ENCODE peak calls at places on chromosomes 2 and 18, in four cellular contexts. A is mesothelial cell of epicardium, T is BJ, R is foreskin fibroblast. N is an unnamed sample.

GRCh38 chr2:128958241-128958640 is 639.6 kb upstream of the HS6ST1 start:
- DNase-seq in A (no peak), R (no peak), T (no peak), N (no peak)

GRCh38 chr2:233822781-233823730 is 31.3 kb downstream of the HJURP start:
- DNase-seq in R (no peak), T (no peak), A (no peak), N (no peak)

GRCh38 chr18:2302628-2303516 is 268.4 kb downstream of the METTL4 start:
- DNase-seq in R (peak), T (no peak), A (no peak), N (peak)

GRCh38 chr18:13653746-13654455 is 72.5 kb downstream of the FAM210A start:
- DNase-seq in A (no peak), R (no peak), T (no peak), N (no peak)

GRCh38 chr2:69796199-69796598 is 33.3 kb upstream of the GMCL1 start:
- DNase-seq in R (no peak), A (no peak), T (no peak), N (no peak)

GRCh38 chr2:233368756-233369155 is 14.5 kb downstream of the DGKD start:
- DNase-seq in A (no peak), T (no peak), R (no peak), N (no peak)

GRCh38 chr2:188524519-188525113 is 232.9 kb downstream of the GULP1 start:
- DNase-seq in A (peak), T (no peak), R (peak), N (peak)

GRCh38 chr2:98126061-98126460 is 39.1 kb downstream of the VWA3B start:
- DNase-seq in R (no peak), T (no peak), A (no peak), N (no peak)

GRCh38 chr18:79937103-79937860 is 14.2 kb downstream of the SLC66A2 start:
- DNase-seq in R (no peak), A (no peak), T (no peak), N (no peak)

GRCh38 chr2:150526827-150527226 is 39.4 kb upstream of the RND3 start:
- DNase-seq in A (no peak), T (peak), R (peak), N (peak)

GRCh38 chr18:31061945-31062344 is 19.4 kb upstream of the DSC3 start:
- DNase-seq in A (no peak), T (no peak), R (no peak), N (no peak)

GRCh38 chr2:74267068-74267467 is 68.7 kb downstream of the MTHFD2 start:
- DNase-seq in A (no peak), R (no peak), T (no peak), N (no peak)

GRCh38 chr18:21270453-21270852 is 28.4 kb downstream of the GREB1L start:
- DNase-seq in A (no peak), T (no peak), R (peak), N (peak)

GRCh38 chr2:101516833-101517690 is 42.1 kb upstream of the RFX8 start:
- DNase-seq in A (no peak), T (peak), R (peak), N (peak)

GRCh38 chr2:150007815-150008430 is 420.3 kb upstream of the MMADHC start:
- DNase-seq in A (no peak), T (no peak), R (peak), N (peak)

GRCh38 chr18:34352385-34353163 is 127.9 kb upstream of the NOL4 start:
- DNase-seq in A (no peak), R (peak), T (no peak), N (no peak)

GRCh38 chr2:146918280-146918679 is 926.5 kb upstream of the ACVR2A start:
- DNase-seq in T (no peak), A (no peak), R (no peak), N (no peak)

GRCh38 chr2:84386326-84386995 is 72.6 kb downstream of the SUCLG1 start:
- DNase-seq in A (no peak), R (no peak), T (no peak), N (no peak)

GRCh38 chr2:118119158-118119715 is 31.0 kb downstream of the INSIG2 start:
- DNase-seq in A (no peak), T (no peak), R (no peak), N (no peak)

GRCh38 chr2:8028036-8028435 is 653.8 kb upstream of the ID2 start:
- DNase-seq in A (no peak), T (no peak), R (no peak), N (no peak)

GRCh38 chr2:181790716-181791649 is 100.5 kb upstream of the ITPRID2 start:
- DNase-seq in R (peak), T (peak), A (no peak), N (peak)

GRCh38 chr2:176561706-176562105 is 292.5 kb downstream of the MTX2 start:
- DNase-seq in T (no peak), R (no peak), A (no peak), N (no peak)

GRCh38 chr18:52570975-52571374 is 231.0 kb downstream of the DCC start:
- DNase-seq in A (no peak), T (no peak), R (peak), N (no peak)

GRCh38 chr2:88350641-88351601 is 101.6 kb downstream of the FOXI3 start:
- DNase-seq in R (peak), A (peak), T (no peak), N (peak)

GRCh38 chr2:54572636-54573531 is 116.8 kb downstream of the SPTBN1 start:
- DNase-seq in A (no peak), T (no peak), R (peak), N (no peak)

GRCh38 chr18:65943268-65943667 is 192.5 kb downstream of the CDH7 start:
- DNase-seq in R (no peak), A (no peak), T (no peak), N (no peak)

GRCh38 chr2:120599656-120600055 is 136.0 kb upstream of the GLI2 start:
- DNase-seq in R (no peak), A (no peak), T (no peak), N (no peak)

GRCh38 chr2:174617120-174617519 is 19.5 kb upstream of the WIPF1 start:
- DNase-seq in A (no peak), R (peak), T (no peak), N (no peak)

GRCh38 chr2:160363961-160364733 is 129.5 kb downstream of the RBMS1 start:
- DNase-seq in A (no peak), R (peak), T (no peak), N (no peak)

GRCh38 chr18:38706373-38706772 is 1140.8 kb upstream of the CELF4 start:
- DNase-seq in R (no peak), T (no peak), A (no peak), N (no peak)

GRCh38 chr2:239646184-239646583 is 245.4 kb upstream of the HDAC4 start:
- DNase-seq in R (no peak), A (no peak), T (no peak), N (no peak)

GRCh38 chr2:16869711-16870110 is 204.1 kb upstream of the CYRIA start:
- DNase-seq in R (no peak), A (no peak), T (no peak), N (no peak)

GRCh38 chr18:12659904-12660605 is 2.1 kb upstream of the SPIRE1 start:
- DNase-seq in R (peak), T (no peak), A (peak), N (peak)

GRCh38 chr18:31791817-31792579 is 31.3 kb upstream of the SLC25A52 start:
- DNase-seq in A (no peak), R (no peak), T (no peak), N (no peak)

GRCh38 chr2:71252862-71253261 is 26.0 kb upstream of the PAIP2B start:
- DNase-seq in T (no peak), A (no peak), R (no peak), N (no peak)

GRCh38 chr2:21650566-21650965 is 526.8 kb downstream of the TDRD15 start:
- DNase-seq in A (no peak), R (no peak), T (peak), N (no peak)

GRCh38 chr2:21642647-21643046 is 518.9 kb downstream of the TDRD15 start:
- DNase-seq in T (no peak), R (no peak), A (no peak), N (no peak)

GRCh38 chr2:21643180-21643579 is 519.4 kb downstream of the TDRD15 start:
- DNase-seq in T (no peak), A (no peak), R (no peak), N (no peak)

GRCh38 chr2:21646449-21646848 is 522.7 kb downstream of the TDRD15 start:
- DNase-seq in A (no peak), R (no peak), T (no peak), N (no peak)
- TF ChIP-seq CTCF in A (no peak), R (no peak), T (no peak), N (no peak)

DNA sequence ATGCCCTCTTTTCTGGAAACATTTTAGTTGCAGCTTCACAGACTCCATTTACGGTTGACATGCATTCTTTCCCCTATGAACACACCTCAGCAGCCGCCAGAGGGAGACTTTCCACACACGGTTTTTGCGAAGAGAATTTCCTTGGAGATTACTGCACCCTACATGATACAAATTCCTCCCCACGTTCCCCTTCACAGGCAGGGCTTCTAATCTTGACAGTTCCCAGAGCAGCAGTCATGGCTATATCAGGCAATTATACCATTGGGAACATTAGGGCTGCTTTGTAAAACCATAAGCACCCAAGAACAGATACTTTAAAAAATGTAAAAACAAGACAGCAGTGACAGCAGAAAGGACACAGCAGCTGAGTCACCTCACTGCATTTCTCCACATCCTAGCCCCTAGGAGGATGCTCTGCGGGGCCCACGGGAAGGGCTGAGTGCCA is 253.8 kb downstream of the TGIF1 start:
- DNase-seq in R (peak), T (no peak), A (peak), N (peak)
- TF ChIP-seq CTCF in R (peak), T (peak), A (peak), N (peak)

GRCh38 chr2:64645014-64645418 is 8.7 kb downstream of the SERTAD2 start:
- DNase-seq in A (peak), R (peak), T (no peak), N (peak)
- TF ChIP-seq CTCF in A (no peak), R (no peak), T (peak), N (peak)

GRCh38 chr2:31522742-31523141 is 58.0 kb downstream of the SRD5A2 start:
- DNase-seq in R (peak), T (peak), A (no peak), N (no peak)

GRCh38 chr2:31515586-31515985 is 65.2 kb downstream of the SRD5A2 start:
- DNase-seq in A (no peak), R (no peak), T (no peak), N (no peak)

GRCh38 chr2:31513553-31513952 is 67.2 kb downstream of the SRD5A2 start:
- DNase-seq in R (no peak), T (no peak), A (no peak), N (no peak)

DNA sequence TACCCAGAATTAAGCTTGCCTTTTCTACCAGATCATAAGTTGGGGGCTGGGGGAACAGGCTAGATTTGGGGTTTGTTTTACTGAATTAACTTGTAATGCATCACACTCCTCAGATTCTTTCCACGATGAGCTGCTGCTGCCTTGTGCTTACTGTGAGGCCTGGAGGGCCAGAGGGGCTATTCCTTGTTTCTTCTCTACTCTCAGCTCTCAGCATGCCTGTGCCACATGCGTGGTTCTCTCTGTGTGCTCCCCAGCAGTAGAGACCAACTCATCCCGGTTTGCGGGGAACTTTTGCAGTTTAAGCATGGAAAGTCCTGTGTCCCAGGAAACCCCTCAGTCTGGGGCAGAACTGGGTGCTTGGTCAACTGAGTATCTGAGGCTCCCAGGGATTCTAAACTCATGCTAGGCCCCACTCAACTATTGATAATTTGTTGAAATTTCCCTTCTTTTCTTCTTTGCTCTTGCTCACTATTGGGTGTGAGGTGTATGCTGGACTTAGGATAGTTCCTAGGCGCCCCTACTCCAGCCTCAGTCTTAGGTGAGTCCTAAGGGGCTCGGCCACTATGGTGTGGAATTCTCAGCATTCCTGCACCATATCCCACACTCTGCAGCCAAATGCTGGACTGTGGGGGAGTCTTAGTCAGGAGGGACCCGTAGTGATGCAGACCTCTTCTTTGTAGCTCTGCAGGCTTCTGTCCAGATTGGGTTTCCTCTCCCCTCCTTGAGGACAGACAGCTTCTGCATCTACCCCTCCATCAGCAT is 63.1 kb downstream of the SRD5A2 start:
- DNase-seq in T (no peak), A (no peak), R (no peak), N (no peak)
- TF ChIP-seq CTCF in T (no peak), A (no peak), R (no peak), N (no peak)

N was measured in HFFc6.